ENCODE peak calls at places on chromosomes 3 and 15, in ten cellular contexts. Y, C, I, Q, M, O, J, P, K and D are unnamed samples.

GRCh38 chr15:46892621-46893160 is 824.6 kb upstream of the SEMA6D start:
- DNase-seq in Y (no peak), C (no peak), I (no peak), Q (no peak), M (peak), O (no peak), J (no peak), P (no peak), K (no peak), D (no peak)

GRCh38 chr3:149655826-149656599 is 1.8 kb downstream of the WWTR1 start:
- DNase-seq in Y (no peak), C (no peak), I (no peak), Q (no peak), M (peak), O (no peak), J (no peak), P (no peak), K (no peak), D (no peak)

GRCh38 chr3:184448321-184449160 is 68.7 kb downstream of the CHRD start:
- DNase-seq in Y (no peak), C (no peak), I (no peak), Q (peak), M (peak), O (no peak), J (no peak), P (no peak), K (no peak), D (no peak)

GRCh38 chr15:61831505-61831921 is 228.7 kb downstream of the VPS13C start:
- DNase-seq in Y (no peak), C (no peak), I (no peak), Q (no peak), M (no peak), O (no peak), J (no peak), P (no peak), K (no peak), D (no peak)

GRCh38 chr15:67176195-67176971 is 78.1 kb downstream of the AAGAB start:
- DNase-seq in Y (no peak), C (no peak), I (no peak), Q (no peak), M (no peak), O (no peak), J (no peak), P (no peak), K (no peak), D (peak)

GRCh38 chr3:67704322-67704721 is 49.9 kb upstream of the SUCLG2 start:
- DNase-seq in Y (no peak), C (no peak), I (no peak), Q (no peak), M (no peak), O (no peak), J (no peak), P (no peak), K (peak), D (no peak)

GRCh38 chr3:11568503-11569155 is 75.1 kb downstream of the VGLL4 start:
- DNase-seq in Y (peak), C (no peak), I (no peak), Q (peak), M (peak), O (peak), J (no peak), P (no peak), K (no peak), D (no peak)

GRCh38 chr3:128226794-128227399 is 73.6 kb downstream of the EEFSEC start:
- DNase-seq in Y (no peak), C (no peak), I (peak), Q (peak), M (peak), O (no peak), J (peak), P (peak), K (peak), D (peak)

GRCh38 chr15:40512440-40512839 is 41.7 kb downstream of the CHST14 start:
- DNase-seq in Y (no peak), C (no peak), I (no peak), Q (no peak), M (no peak), O (no peak), J (no peak), P (no peak), K (no peak), D (no peak)

GRCh38 chr3:106745344-106746168 is 631.7 kb upstream of the CCDC54 start:
- DNase-seq in Y (no peak), C (no peak), I (no peak), Q (no peak), M (peak), O (no peak), J (no peak), P (no peak), K (no peak), D (no peak)

GRCh38 chr15:101028772-101029438 is 109.7 kb downstream of the LRRK1 start:
- DNase-seq in Y (no peak), C (peak), I (peak), Q (no peak), M (no peak), O (no peak), J (peak), P (no peak), K (no peak), D (peak)

GRCh38 chr3:56192001-56192400 is 276.3 kb downstream of the ERC2 start:
- DNase-seq in Y (no peak), C (no peak), I (no peak), Q (no peak), M (no peak), O (no peak), J (no peak), P (no peak), K (no peak), D (no peak)

GRCh38 chr15:52528465-52529288 is at the start of gene MYO5A:
- DNase-seq in Y (no peak), C (peak), I (peak), Q (peak), M (peak), O (peak), J (peak), P (peak), K (peak), D (peak)

GRCh38 chr3:197149528-197149927 is 119.9 kb upstream of the MELTF start:
- DNase-seq in Y (no peak), C (no peak), I (no peak), Q (no peak), M (no peak), O (no peak), J (no peak), P (no peak), K (no peak), D (no peak)

GRCh38 chr3:111069974-111070751 is 1.5 kb upstream of the NECTIN3 start:
- DNase-seq in Y (no peak), C (no peak), I (no peak), Q (peak), M (peak), O (peak), J (no peak), P (no peak), K (peak), D (peak)

GRCh38 chr3:151301787-151302186 is 14.8 kb downstream of the GPR87 start:
- DNase-seq in Y (no peak), C (no peak), I (no peak), Q (no peak), M (peak), O (no peak), J (no peak), P (no peak), K (no peak), D (no peak)

GRCh38 chr3:111032677-111033076 is 38.9 kb upstream of the NECTIN3 start:
- DNase-seq in Y (no peak), C (no peak), I (no peak), Q (no peak), M (no peak), O (no peak), J (no peak), P (no peak), K (no peak), D (no peak)

GRCh38 chr15:77901921-77902750 is 175.4 kb downstream of the TBC1D2B start:
- DNase-seq in Y (no peak), C (no peak), I (no peak), Q (no peak), M (no peak), O (no peak), J (no peak), P (no peak), K (no peak), D (peak)
- TF ChIP-seq CTCF in Y (no peak), C (no peak), I (peak), Q (no peak), M (peak), O (no peak), J (peak), P (no peak), K (no peak), D (peak)

DNA sequence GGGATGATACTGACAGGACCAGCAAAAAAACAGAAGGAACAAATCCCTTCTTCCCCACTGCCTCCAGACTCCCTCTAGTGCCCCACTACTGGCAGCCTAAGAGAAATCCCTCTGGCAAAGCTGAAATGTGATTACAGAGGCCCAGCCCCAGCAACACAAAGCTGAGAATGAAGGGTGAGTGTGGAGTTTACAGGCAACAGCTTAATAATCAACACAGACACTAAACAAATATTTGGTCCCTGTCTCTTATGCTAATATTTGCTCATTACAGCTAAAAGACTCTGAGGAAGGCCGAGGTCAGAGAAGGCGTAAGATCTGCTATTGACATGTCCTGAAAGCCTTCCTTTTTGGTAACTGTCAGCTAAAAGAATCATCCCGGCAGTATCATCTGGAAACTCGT is 308.5 kb upstream of the RASGRP1 start:
- DNase-seq in Y (no peak), C (no peak), I (no peak), Q (no peak), M (no peak), O (no peak), J (no peak), P (no peak), K (no peak), D (no peak)
- TF ChIP-seq CTCF in Y (no peak), C (no peak), I (no peak), Q (no peak), M (no peak), O (no peak), J (peak), P (no peak), K (no peak), D (no peak)

GRCh38 chr15:29926083-29926388 is 103.8 kb upstream of the TJP1 start:
- DNase-seq in Y (no peak), C (no peak), I (no peak), Q (no peak), M (no peak), O (no peak), J (no peak), P (no peak), K (no peak), D (no peak)
- TF ChIP-seq CTCF in Y (peak), C (no peak), I (no peak), Q (no peak), M (no peak), O (no peak), J (no peak), P (no peak), K (peak), D (no peak)

DNA sequence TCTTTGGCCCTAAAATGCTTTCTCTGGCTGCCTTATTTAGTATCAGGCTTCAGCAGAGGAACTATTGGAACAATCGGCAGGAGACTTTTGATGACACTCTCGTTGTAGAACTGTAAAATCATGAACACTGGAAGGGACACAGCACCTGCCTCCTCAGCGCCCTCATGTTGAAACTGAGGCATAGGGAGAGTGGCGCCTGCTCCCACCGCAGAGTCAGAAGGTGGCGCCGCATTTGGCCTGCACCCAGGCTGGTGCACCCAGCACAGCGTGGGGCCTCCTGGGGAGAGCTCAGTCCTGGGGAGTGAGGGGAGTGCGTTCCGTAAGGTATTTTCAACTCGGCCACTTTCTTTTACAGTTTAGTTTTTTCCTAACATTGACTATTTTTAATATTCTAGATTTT is 78.2 kb upstream of the BLM start:
- DNase-seq in Y (no peak), C (no peak), I (no peak), Q (no peak), M (no peak), O (no peak), J (no peak), P (no peak), K (no peak), D (no peak)
- TF ChIP-seq CTCF in Y (no peak), C (no peak), I (no peak), Q (no peak), M (no peak), O (no peak), J (peak), P (no peak), K (no peak), D (peak)

DNA sequence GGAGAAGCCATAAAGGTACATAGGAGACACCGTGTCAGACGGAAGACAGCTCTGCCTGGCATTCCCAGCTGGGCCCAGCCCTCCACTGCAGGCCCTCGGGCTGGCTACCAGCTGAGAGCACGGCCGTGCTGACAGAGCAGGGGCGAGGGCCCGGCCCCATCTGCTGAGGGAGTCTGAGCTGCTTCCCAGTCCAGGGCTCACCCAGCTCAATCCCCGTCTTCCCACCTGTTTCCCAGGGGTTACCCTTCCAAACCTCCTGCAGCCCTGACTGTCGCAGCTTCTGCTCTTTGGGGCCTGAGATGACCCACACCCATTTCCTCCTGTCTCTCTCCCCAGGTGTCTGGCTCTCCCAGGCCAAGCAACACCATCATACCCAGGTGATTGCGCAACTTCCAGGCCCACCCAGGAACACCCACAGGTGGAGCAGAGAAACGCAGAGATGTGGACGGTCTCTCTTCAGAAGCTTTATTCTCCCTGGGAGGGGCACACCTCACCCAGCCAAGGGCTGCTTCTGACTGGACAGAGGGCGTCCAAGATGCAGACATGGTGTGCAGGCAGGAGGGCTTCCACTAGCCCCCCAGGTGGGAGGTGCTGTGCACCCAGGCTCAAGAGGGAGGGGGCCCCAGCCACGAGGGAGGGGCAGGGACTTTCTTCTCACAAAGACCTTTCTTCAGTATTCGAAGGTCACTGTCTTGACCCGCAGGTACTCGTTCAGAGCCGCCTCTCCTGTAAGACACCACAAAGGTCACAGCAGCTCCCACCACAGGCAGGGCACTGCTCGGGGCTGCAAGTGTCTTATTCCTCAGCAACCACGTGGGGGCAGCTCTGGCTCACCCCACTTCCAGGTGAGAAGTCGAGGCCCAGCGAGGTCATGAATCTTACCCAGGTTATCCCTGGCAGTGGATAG is 19.4 kb upstream of the SLC41A3 start:
- DNase-seq in Y (no peak), C (no peak), I (peak), Q (no peak), M (no peak), O (no peak), J (peak), P (no peak), K (no peak), D (no peak)
- TF ChIP-seq CTCF in Y (no peak), C (no peak), I (peak), Q (no peak), M (no peak), O (no peak), J (peak), P (no peak), K (no peak), D (peak)